ENCODE peak calls at places on chromosomes 5 and 9, in five cellular contexts. G, X, D, C and E are unnamed samples.

GRCh38 chr9:117860849-117861248 is 156.6 kb downstream of the TLR4 start:
- DNase-seq in C (no peak), G (no peak), X (no peak), D (no peak), E (no peak)

GRCh38 chr9:21994526-21994995 is at the start of gene CDKN2B-AS1:
- DNase-seq in D (peak), G (peak), C (peak), X (peak), E (no peak)

GRCh38 chr9:127667127-127667844 is 39.5 kb upstream of the CFAP157 start:
- DNase-seq in D (no peak), C (no peak), X (no peak), G (no peak), E (no peak)

GRCh38 chr5:10452768-10453331 is 11.2 kb downstream of the ROPN1L start:
- DNase-seq in G (peak), D (peak), X (no peak), C (peak), E (peak)

GRCh38 chr5:55547792-55548191 is 13.0 kb upstream of the PLPP1 start:
- DNase-seq in X (no peak), G (no peak), C (no peak), D (no peak), E (no peak)

GRCh38 chr5:37615184-37615583 is 224.7 kb downstream of the GDNF start:
- DNase-seq in X (no peak), G (no peak), D (no peak), C (no peak), E (no peak)

GRCh38 chr9:125423964-125424363 is 162.3 kb downstream of the GAPVD1 start:
- DNase-seq in D (no peak), C (no peak), X (no peak), G (no peak), E (no peak)

GRCh38 chr5:178339272-178339671 is 106.7 kb upstream of the PHYKPL start:
- DNase-seq in C (no peak), D (no peak), G (no peak), X (no peak), E (no peak)

GRCh38 chr5:135264451-135265445 is 134.3 kb downstream of the MACROH2A1 start:
- DNase-seq in G (no peak), X (no peak), D (no peak), C (no peak), E (peak)

GRCh38 chr9:114745108-114745848 is 60.6 kb downstream of the TNFSF15 start:
- DNase-seq in X (no peak), C (no peak), D (peak), G (no peak), E (no peak)

GRCh38 chr9:136527721-136528710 is 17.8 kb downstream of the NOTCH1 start:
- DNase-seq in C (peak), G (peak), D (peak), X (no peak), E (no peak)

GRCh38 chr9:100027543-100027942 is 71.3 kb downstream of the ERP44 start:
- DNase-seq in G (no peak), D (no peak), C (no peak), X (no peak), E (no peak)

GRCh38 chr5:127832057-127832456 is 128.9 kb downstream of the CCDC192 start:
- DNase-seq in X (no peak), D (no peak), G (no peak), C (no peak), E (no peak)

GRCh38 chr5:89457411-89458329 is 574.7 kb upstream of the MEF2C start:
- DNase-seq in D (peak), C (no peak), G (no peak), X (no peak), E (peak)

GRCh38 chr5:179060116-179061008 is at the start of gene ZNF354C:
- DNase-seq in X (peak), C (peak), G (peak), D (peak), E (no peak)

GRCh38 chr9:16154570-16155078 is 601.8 kb downstream of the CCDC171 start:
- DNase-seq in G (peak), X (no peak), D (no peak), C (peak), E (no peak)

GRCh38 chr9:84445737-84446136 is 105.2 kb upstream of the SLC28A3 start:
- DNase-seq in X (no peak), G (no peak), C (no peak), D (no peak), E (no peak)

GRCh38 chr9:109314011-109314531 is 6.8 kb downstream of the EPB41L4B start:
- DNase-seq in G (no peak), X (peak), D (no peak), C (no peak), E (no peak)

GRCh38 chr9:135090547-135090946 is 3.1 kb downstream of the OLFM1 start:
- DNase-seq in X (no peak), C (no peak), G (no peak), D (no peak), E (no peak)

GRCh38 chr5:151063136-151063544 is 17.7 kb downstream of the TNIP1 start:
- DNase-seq in X (no peak), C (no peak), G (no peak), D (no peak), E (peak)

GRCh38 chr5:136408996-136409395 is 43.7 kb upstream of the TRPC7 start:
- DNase-seq in G (no peak), C (no peak), D (no peak), X (no peak), E (no peak)

GRCh38 chr5:138752341-138752950 is 779 bp upstream of the CTNNA1 start:
- DNase-seq in X (no peak), C (no peak), D (no peak), G (no peak), E (no peak)

GRCh38 chr9:125380406-125380805 is 118.8 kb downstream of the GAPVD1 start:
- DNase-seq in G (no peak), C (no peak), X (peak), D (no peak), E (no peak)

GRCh38 chr5:143698534-143698933 is 113.4 kb upstream of the HMHB1 start:
- DNase-seq in D (peak), G (peak), X (no peak), C (no peak), E (no peak)

GRCh38 chr9:137435980-137436760 is 5.0 kb downstream of the ENTPD8 start:
- DNase-seq in X (peak), D (no peak), G (no peak), C (no peak), E (peak)

GRCh38 chr5:174402224-174402812 is 322.1 kb upstream of the MSX2 start:
- DNase-seq in X (no peak), D (no peak), C (no peak), G (no peak), E (peak)

GRCh38 chr5:177067491-177067890 is 19.2 kb upstream of the FGFR4 start:
- DNase-seq in D (no peak), X (no peak), C (no peak), G (no peak), E (no peak)

GRCh38 chr9:136558373-136558772 is 12.5 kb upstream of the NOTCH1 start:
- DNase-seq in D (no peak), C (no peak), X (no peak), G (no peak), E (no peak)

GRCh38 chr5:81142108-81142507 is 91.0 kb upstream of the CKMT2 start:
- DNase-seq in G (no peak), C (no peak), D (no peak), X (no peak), E (no peak)

GRCh38 chr5:139385061-139385889 is 2.2 kb upstream of the SLC23A1 start:
- DNase-seq in G (peak), C (no peak), X (no peak), D (no peak), E (no peak)

GRCh38 chr5:93724791-93725190 is 16.6 kb downstream of the POU5F2 start:
- DNase-seq in D (no peak), X (no peak), C (no peak), G (no peak), E (no peak)